ENCODE peak calls at places on chromosomes 12 and 14, in four cellular contexts. Z is hypothalamus; X is stimulated activated CD8-positive, alpha-beta memory T cell treated with anti-CD3 and anti-CD28 coated beads, Interleukin-4, amount 100 ng/mL, for 24 hours; W is lung microvascular endothelial cell. R is an unnamed sample.
A peak's percentile ranks its signal among the peaks of the same experiment; 100 is the strongest.

GRCh38 chr14:80974338-80975078 is 19.1 kb downstream of the TSHR start:
- DNase-seq in Z (no peak), X (no peak), W (no peak), R (no peak)

GRCh38 chr14:97056086-97056485 is 258.9 kb downstream of the VRK1 start:
- DNase-seq in Z (no peak), X (no peak), W (no peak), R (no peak)

GRCh38 chr14:93014038-93015023 is 91.4 kb downstream of the CHGA start:
- DNase-seq in Z (no peak), X (no peak), W (no peak), R (no peak)

GRCh38 chr12:109284392-109284791 is 24.7 kb downstream of the FOXN4 start:
- DNase-seq in Z (no peak), X (no peak), W (no peak), R (no peak)

GRCh38 chr14:31990183-31990862 is 86.8 kb upstream of the ARHGAP5 start:
- DNase-seq in Z (no peak), X (no peak), W (no peak), R (no peak)

GRCh38 chr12:11875414-11875935 is 195.3 kb upstream of the BCL2L14 start:
- DNase-seq in Z (no peak), X (no peak), W (peak; percentile 89), R (no peak)

GRCh38 chr12:79143803-79144202 is 279.2 kb downstream of the SYT1 start:
- DNase-seq in Z (no peak), X (no peak), W (no peak), R (no peak)

GRCh38 chr12:102910137-102910536 is 6.9 kb downstream of the PAH start:
- DNase-seq in Z (no peak), X (no peak), W (no peak), R (no peak)

GRCh38 chr12:5898874-5899273 is 46.2 kb downstream of the ANO2 start:
- DNase-seq in Z (no peak), X (no peak), W (no peak), R (no peak)